ENCODE peak calls at places on chromosomes 13 and 19, in ten cellular contexts. A is AG04450, J is foreskin fibroblast, T is lower leg skin, F is cardiac muscle cell, Q is cardiac fibroblast, S is kidney epithelial cell, V is fibroblast of mammary gland, R is HCT116, N is stomach. K is an unnamed sample.

GRCh38 chr13:110306960-110307696 is at the start of the genes COL4A1 and COL4A2:
- DNase-seq in A (no peak), J (peak; percentile 66), T (peak; percentile 92), F (peak; percentile 81), Q (peak; percentile 91), S (no peak), V (peak; percentile 62), R (no peak), N (no peak), K (no peak)

GRCh38 chr19:55690109-55690768 is 15.2 kb downstream of the EPN1 start:
- DNase-seq in A (no peak), J (no peak), T (no peak), F (no peak), Q (no peak), S (no peak), V (no peak), R (no peak), N (no peak), K (no peak)

GRCh38 chr13:74006666-74007065 is 127.5 kb downstream of the KLF12 start:
- DNase-seq in A (no peak), J (no peak), T (no peak), F (no peak), Q (no peak), S (no peak), V (no peak), R (no peak), N (no peak), K (no peak)

GRCh38 chr19:43438291-43439162 is 23.8 kb downstream of the TEX101 start:
- DNase-seq in A (peak; percentile 65), J (peak; percentile 65), T (no peak), F (no peak), Q (peak; percentile 82), S (no peak), V (peak; percentile 90), R (no peak), N (peak; percentile 28), K (no peak)

GRCh38 chr19:18097217-18097992 is at the start of gene MAST3:
- DNase-seq in A (no peak), J (peak; percentile 76), T (peak; percentile 95), F (peak; percentile 86), Q (peak; percentile 89), S (peak; percentile 18), V (peak; percentile 71), R (peak; percentile 61), N (peak; percentile 94), K (no peak)

GRCh38 chr13:113862766-113863510 is 938 bp downstream of the GAS6 start:
- DNase-seq in A (no peak), J (no peak), T (peak; percentile 92), F (peak; percentile 49), Q (peak; percentile 31), S (no peak), V (no peak), R (no peak), N (peak; percentile 77), K (no peak)

GRCh38 chr13:110507678-110508381 is 53.7 kb downstream of the RAB20 start:
- DNase-seq in A (no peak), J (no peak), T (no peak), F (no peak), Q (no peak), S (no peak), V (no peak), R (no peak), N (peak; percentile 91), K (no peak)

GRCh38 chr19:29269641-29270040 is 56.7 kb upstream of the UQCRFS1 start:
- DNase-seq in A (no peak), J (no peak), T (peak; percentile 50), F (peak; percentile 4), Q (no peak), S (no peak), V (no peak), R (no peak), N (no peak), K (no peak)

GRCh38 chr19:19488041-19488874 is 27.1 kb downstream of the TSSK6 start:
- DNase-seq in A (no peak), J (peak; percentile 21), T (no peak), F (peak; percentile 42), Q (peak; percentile 34), S (no peak), V (peak; percentile 13), R (no peak), N (peak; percentile 59), K (no peak)

GRCh38 chr13:112248909-112249592 is 127.1 kb upstream of the SPACA7 start:
- DNase-seq in A (no peak), J (no peak), T (peak; percentile 49), F (no peak), Q (no peak), S (no peak), V (no peak), R (no peak), N (no peak), K (no peak)

GRCh38 chr19:37817180-37817911 is 38.0 kb upstream of the ZNF573 start:
- DNase-seq in A (no peak), J (peak; percentile 26), T (no peak), F (peak; percentile 88), Q (peak; percentile 27), S (no peak), V (peak; percentile 50), R (no peak), N (peak; percentile 33), K (no peak)

GRCh38 chr19:39937094-39937493 is 2.7 kb upstream of the FCGBP start:
- DNase-seq in A (no peak), J (no peak), T (no peak), F (no peak), Q (no peak), S (no peak), V (no peak), R (no peak), N (no peak), K (no peak)

GRCh38 chr19:20479483-20479882 is 86.1 kb downstream of the ZNF737 start:
- DNase-seq in A (no peak), J (no peak), T (no peak), F (no peak), Q (no peak), S (no peak), V (no peak), R (no peak), N (no peak), K (no peak)

GRCh38 chr13:48653074-48654054 is at the start of gene CYSLTR2:
- DNase-seq in A (no peak), J (no peak), T (no peak), F (peak; percentile 9), Q (peak; percentile 77), S (peak; percentile 34), V (peak; percentile 49), R (no peak), N (no peak), K (no peak)

GRCh38 chr19:44356383-44357111 is at the start of gene ZNF112:
- DNase-seq in A (peak; percentile 69), J (peak; percentile 86), T (peak; percentile 94), F (peak; percentile 93), Q (peak; percentile 95), S (peak; percentile 78), V (peak; percentile 91), R (peak; percentile 90), N (peak; percentile 90), K (peak; percentile 63)

GRCh38 chr13:20482275-20482761 is 43.3 kb downstream of the CRYL1 start:
- DNase-seq in A (no peak), J (no peak), T (no peak), F (no peak), Q (no peak), S (no peak), V (no peak), R (no peak), N (no peak), K (no peak)
- H3K4me3 ChIP-seq in A (no peak overlapping the region), J (no peak overlapping the region), T (no peak overlapping the region), F (no peak overlapping the region), Q (no peak overlapping the region), S (no peak overlapping the region), V (no peak overlapping the region), R (no peak overlapping the region), N (peak overlapping the region; percentile 9), K (no peak overlapping the region)

GRCh38 chr13:68378294-68378693 is 1148.2 kb upstream of the PCDH9 start:
- DNase-seq in A (no peak), J (no peak), T (no peak), F (no peak), Q (no peak), S (no peak), V (no peak), R (no peak), N (no peak), K (no peak)

GRCh38 chr13:68369739-68370138 is 1139.6 kb upstream of the PCDH9 start:
- DNase-seq in A (no peak), J (no peak), T (no peak), F (no peak), Q (no peak), S (peak; percentile 18), V (no peak), R (no peak), N (no peak), K (no peak)

GRCh38 chr13:68380041-68380973 is 1150.2 kb upstream of the PCDH9 start:
- DNase-seq in A (no peak), J (no peak), T (no peak), F (no peak), Q (no peak), S (no peak), V (no peak), R (no peak), N (no peak), K (no peak)

GRCh38 chr13:68375004-68375403 is 1144.9 kb upstream of the PCDH9 start:
- DNase-seq in A (no peak), J (no peak), T (no peak), F (peak; percentile 1), Q (no peak), S (no peak), V (no peak), R (no peak), N (no peak), K (no peak)
- TF ChIP-seq CTCF in A (no peak), J (no peak), T (no peak), F (no peak), Q (no peak), S (no peak), V (no peak), R (no peak), N (no peak), K (no peak)

GRCh38 chr13:91155512-91156114 is 191.9 kb upstream of the MIR17HG start:
- DNase-seq in A (no peak), J (no peak), T (no peak), F (no peak), Q (no peak), S (no peak), V (no peak), R (no peak), N (no peak), K (no peak)
- H3K4me3 ChIP-seq in A (no peak overlapping the region), J (no peak overlapping the region), T (no peak overlapping the region), F (no peak overlapping the region), Q (no peak overlapping the region), S (no peak overlapping the region), V (no peak overlapping the region), R (no peak overlapping the region), N (no peak overlapping the region), K (no peak overlapping the region)

DNA sequence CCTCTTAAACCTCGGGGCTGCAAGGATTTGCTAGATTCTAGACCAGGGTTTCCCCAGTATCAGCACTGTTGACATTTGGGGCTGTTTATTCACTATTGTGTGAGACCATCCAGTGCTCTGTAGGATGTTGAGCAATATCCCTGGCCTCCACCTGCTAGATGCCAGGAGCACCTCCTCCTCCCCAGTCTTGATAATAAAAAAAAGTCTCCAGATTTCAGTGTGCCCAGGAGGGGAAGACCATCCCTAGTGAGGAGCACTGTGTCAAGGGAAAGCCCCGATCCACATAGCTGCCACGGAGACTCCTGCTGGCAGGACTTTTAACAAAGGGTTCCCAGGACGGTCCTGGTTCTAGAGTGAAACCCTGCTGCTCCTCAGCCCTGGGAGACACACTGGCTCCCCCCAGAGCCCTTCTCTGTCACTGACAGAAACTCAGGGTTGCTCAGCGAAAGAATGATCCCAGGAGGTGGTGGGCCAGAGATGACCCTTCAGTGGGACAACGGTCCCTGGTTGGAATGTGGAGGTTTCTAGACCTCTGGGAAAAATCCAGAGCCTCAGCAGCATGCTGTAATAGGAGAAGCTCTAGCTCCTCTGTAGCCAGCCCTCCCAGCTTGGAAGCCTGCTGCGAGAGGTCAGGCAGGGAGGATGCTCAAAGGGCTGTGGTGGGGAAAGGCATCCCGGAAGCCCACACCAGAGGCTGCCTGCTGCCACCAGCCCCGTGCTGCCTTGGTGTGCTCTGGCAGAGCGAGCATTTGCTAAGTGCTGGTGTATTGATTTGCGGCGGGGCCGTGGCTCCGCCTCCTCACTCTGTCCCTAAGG is 20.3 kb downstream of the LYL1 start:
- DNase-seq in A (no peak), J (no peak), T (no peak), F (peak; percentile 48), Q (peak; percentile 55), S (no peak), V (peak; percentile 55), R (no peak), N (no peak), K (no peak)
- TF ChIP-seq CTCF in A (peak; percentile 34), J (peak; percentile 44), T (no peak), F (peak; percentile 33), Q (peak; percentile 9), S (peak; percentile 54), V (peak; percentile 36), R (peak; percentile 70), N (peak; percentile 6), K (peak; percentile 44)

K was measured in epithelial cell of proximal tubule.